ENCODE peak calls at places on chromosomes 4 and X, in six cellular contexts. One of them, this sample, is unnamed.

GRCh38 chr4:87032884-87033533 is 98.2 kb downstream of the AFF1 start:
- DNase-seq in A549: no peak
- DNase-seq in IMR-90: peak
- DNase-seq in stomach: no peak
- DNase-seq in heart left ventricle: no peak
- DNase-seq in HepG2: peak
- DNase-seq in this sample: no peak

GRCh38 chr4:122003335-122003734 is 51.5 kb upstream of the TRPC3 start:
- DNase-seq in A549: peak
- DNase-seq in IMR-90: no peak
- DNase-seq in stomach: no peak
- DNase-seq in heart left ventricle: no peak
- DNase-seq in HepG2: peak
- DNase-seq in this sample: no peak

GRCh38 chr4:68905598-68906237 is 45.9 kb downstream of the UGT2A3 start:
- DNase-seq in A549: no peak
- DNase-seq in IMR-90: no peak
- DNase-seq in stomach: peak
- DNase-seq in heart left ventricle: no peak
- DNase-seq in HepG2: no peak
- DNase-seq in this sample: no peak

GRCh38 chr4:107248571-107248970 is 212.5 kb upstream of the DKK2 start:
- DNase-seq in A549: no peak
- DNase-seq in IMR-90: peak
- DNase-seq in stomach: no peak
- DNase-seq in heart left ventricle: no peak
- DNase-seq in HepG2: no peak
- DNase-seq in this sample: no peak

GRCh38 chrX:136353519-136354095 is 52.8 kb downstream of the ADGRG4 start:
- DNase-seq in A549: no peak
- DNase-seq in IMR-90: no peak
- DNase-seq in stomach: no peak
- DNase-seq in heart left ventricle: no peak
- DNase-seq in HepG2: no peak
- DNase-seq in this sample: no peak

GRCh38 chr4:30269850-30270249 is 450.3 kb upstream of the PCDH7 start:
- DNase-seq in A549: peak
- DNase-seq in IMR-90: no peak
- DNase-seq in stomach: no peak
- DNase-seq in heart left ventricle: no peak
- DNase-seq in HepG2: no peak
- DNase-seq in this sample: no peak

GRCh38 chr4:108902769-108903168 is 139.9 kb upstream of the ETNPPL start:
- DNase-seq in A549: no peak
- DNase-seq in IMR-90: no peak
- DNase-seq in stomach: no peak
- DNase-seq in heart left ventricle: no peak
- DNase-seq in HepG2: no peak
- DNase-seq in this sample: no peak

GRCh38 chrX:107566603-107567262 is 61.6 kb upstream of the PRPS1 start:
- DNase-seq in A549: no peak
- DNase-seq in IMR-90: peak
- DNase-seq in stomach: no peak
- DNase-seq in heart left ventricle: no peak
- DNase-seq in HepG2: no peak
- DNase-seq in this sample: no peak

GRCh38 chr4:54173281-54173912 is 55.7 kb upstream of the PDGFRA start:
- DNase-seq in A549: no peak
- DNase-seq in IMR-90: no peak
- DNase-seq in stomach: no peak
- DNase-seq in heart left ventricle: no peak
- DNase-seq in HepG2: no peak
- DNase-seq in this sample: no peak

GRCh38 chrX:133810925-133811324 is 174.5 kb downstream of the GPC3 start:
- DNase-seq in A549: no peak
- DNase-seq in IMR-90: no peak
- DNase-seq in stomach: no peak
- DNase-seq in heart left ventricle: no peak
- DNase-seq in HepG2: no peak
- DNase-seq in this sample: no peak

GRCh38 chr4:73127839-73128448 is 58.4 kb upstream of the COX18 start:
- DNase-seq in A549: peak
- DNase-seq in IMR-90: peak
- DNase-seq in stomach: no peak
- DNase-seq in heart left ventricle: no peak
- DNase-seq in HepG2: peak
- DNase-seq in this sample: no peak

GRCh38 chr4:37837446-37837845 is 11.0 kb downstream of the PGM2 start:
- DNase-seq in A549: no peak
- DNase-seq in IMR-90: peak
- DNase-seq in stomach: no peak
- DNase-seq in heart left ventricle: no peak
- DNase-seq in HepG2: no peak
- DNase-seq in this sample: no peak

GRCh38 chrX:153469811-153470410 is 465 bp downstream of the HAUS7 start:
- DNase-seq in A549: no peak
- DNase-seq in IMR-90: peak
- DNase-seq in stomach: no peak
- DNase-seq in heart left ventricle: no peak
- DNase-seq in HepG2: no peak
- DNase-seq in this sample: peak

GRCh38 chrX:34654939-34655338 is 2.1 kb downstream of the TMEM47 start:
- DNase-seq in A549: no peak
- DNase-seq in IMR-90: no peak
- DNase-seq in stomach: no peak
- DNase-seq in heart left ventricle: no peak
- DNase-seq in HepG2: no peak
- DNase-seq in this sample: no peak

GRCh38 chr4:74362347-74362746 is 2.6 kb upstream of the EREG start:
- DNase-seq in A549: no peak
- DNase-seq in IMR-90: peak
- DNase-seq in stomach: no peak
- DNase-seq in heart left ventricle: no peak
- DNase-seq in HepG2: no peak
- DNase-seq in this sample: no peak

GRCh38 chr4:168796362-168797106 is 213.5 kb downstream of the CBR4 start:
- DNase-seq in A549: peak
- DNase-seq in IMR-90: peak
- DNase-seq in stomach: peak
- DNase-seq in heart left ventricle: no peak
- DNase-seq in HepG2: peak
- DNase-seq in this sample: peak

GRCh38 chrX:111615227-111615626 is 65.7 kb upstream of the ALG13 start:
- DNase-seq in A549: no peak
- DNase-seq in IMR-90: no peak
- DNase-seq in stomach: no peak
- DNase-seq in heart left ventricle: no peak
- DNase-seq in HepG2: no peak
- DNase-seq in this sample: no peak

GRCh38 chr4:138910914-138911336 is 104.7 kb upstream of the NOCT start:
- DNase-seq in A549: peak
- DNase-seq in IMR-90: peak
- DNase-seq in stomach: peak
- DNase-seq in heart left ventricle: peak
- DNase-seq in HepG2: peak
- DNase-seq in this sample: peak

GRCh38 chr4:122152699-122153328 is 683 bp downstream of the BLTP1 start:
- DNase-seq in A549: peak
- DNase-seq in IMR-90: peak
- DNase-seq in stomach: peak
- DNase-seq in heart left ventricle: peak
- DNase-seq in HepG2: peak
- DNase-seq in this sample: no peak

DNA sequence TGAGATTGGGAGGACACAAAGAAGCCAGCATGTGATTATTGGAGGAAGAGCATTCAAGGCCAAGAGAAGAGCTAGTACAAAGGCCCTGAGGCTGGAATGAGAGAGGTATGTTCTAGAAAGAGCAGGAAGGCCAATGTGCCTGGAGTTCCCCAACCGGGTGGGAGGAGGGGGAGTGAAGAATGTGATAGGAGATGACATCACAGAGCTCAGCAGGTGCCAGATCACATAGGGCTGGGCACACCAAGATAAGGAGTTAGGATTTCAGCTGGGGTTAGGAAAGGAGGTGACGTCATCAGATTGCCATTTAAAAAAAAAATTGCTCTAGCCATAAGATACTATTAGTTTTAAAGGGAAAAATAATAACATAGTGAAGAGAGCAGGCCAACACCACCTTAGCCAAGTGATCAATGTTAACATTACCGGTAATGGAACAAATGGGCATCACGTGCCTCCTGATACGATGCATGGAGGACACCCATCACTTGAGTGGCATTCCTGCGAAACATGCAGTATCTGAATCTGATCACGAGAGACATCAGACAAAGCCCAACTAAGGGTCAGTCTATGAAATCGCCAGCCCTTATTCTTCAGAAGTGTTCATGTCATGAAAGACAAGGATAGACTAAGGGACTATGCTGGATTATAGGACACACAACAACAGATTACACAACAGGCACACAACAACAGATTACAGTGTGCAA is 344.3 kb downstream of the BCOR start:
- DNase-seq in A549: peak
- DNase-seq in IMR-90: peak
- DNase-seq in stomach: peak
- DNase-seq in heart left ventricle: no peak
- DNase-seq in HepG2: no peak
- DNase-seq in this sample: no peak
- TF ChIP-seq POLR2A in A549: no peak
- TF ChIP-seq POLR2A in IMR-90: no peak
- TF ChIP-seq POLR2A in stomach: no peak
- TF ChIP-seq POLR2A in heart left ventricle: no peak
- TF ChIP-seq POLR2A in HepG2: no peak
- TF ChIP-seq POLR2A in this sample: no peak

GRCh38 chr4:141158219-141158618 is 24.9 kb upstream of the RNF150 start:
- DNase-seq in A549: peak
- DNase-seq in IMR-90: peak
- DNase-seq in stomach: no peak
- DNase-seq in heart left ventricle: no peak
- DNase-seq in HepG2: peak
- DNase-seq in this sample: no peak
- H3K4me3 ChIP-seq in A549: no peak
- H3K4me3 ChIP-seq in IMR-90: no peak
- H3K4me3 ChIP-seq in stomach: no peak
- H3K4me3 ChIP-seq in heart left ventricle: no peak
- H3K4me3 ChIP-seq in HepG2: no peak
- H3K4me3 ChIP-seq in this sample: no peak

GRCh38 chr4:116055857-116056827 is 942.7 kb upstream of the NDST4 start:
- DNase-seq in A549: no peak
- DNase-seq in IMR-90: no peak
- DNase-seq in stomach: no peak
- DNase-seq in heart left ventricle: no peak
- DNase-seq in HepG2: no peak
- DNase-seq in this sample: no peak
- H3K27ac ChIP-seq in A549: no peak
- H3K27ac ChIP-seq in IMR-90: no peak
- H3K27ac ChIP-seq in stomach: no peak
- H3K27ac ChIP-seq in heart left ventricle: no peak
- H3K27ac ChIP-seq in HepG2: no peak
- H3K27ac ChIP-seq in this sample: no peak

GRCh38 chrX:48541140-48541814 is 1.8 kb downstream of the TBC1D25 start:
- DNase-seq in A549: no peak
- DNase-seq in IMR-90: no peak
- DNase-seq in stomach: no peak
- DNase-seq in heart left ventricle: no peak
- DNase-seq in HepG2: no peak
- DNase-seq in this sample: no peak

GRCh38 chrX:48540480-48540879 is 966 bp downstream of the TBC1D25 start:
- DNase-seq in A549: no peak
- DNase-seq in IMR-90: no peak
- DNase-seq in stomach: no peak
- DNase-seq in heart left ventricle: no peak
- DNase-seq in HepG2: no peak
- DNase-seq in this sample: no peak

GRCh38 chrX:48538641-48539344 is 721 bp upstream of the TBC1D25 start:
- DNase-seq in A549: no peak
- DNase-seq in IMR-90: no peak
- DNase-seq in stomach: no peak
- DNase-seq in heart left ventricle: no peak
- DNase-seq in HepG2: no peak
- DNase-seq in this sample: no peak

GRCh38 chrX:48539345-48540014 is at the start of gene TBC1D25:
- DNase-seq in A549: peak
- DNase-seq in IMR-90: peak
- DNase-seq in stomach: peak
- DNase-seq in heart left ventricle: peak
- DNase-seq in HepG2: peak
- DNase-seq in this sample: peak

DNA sequence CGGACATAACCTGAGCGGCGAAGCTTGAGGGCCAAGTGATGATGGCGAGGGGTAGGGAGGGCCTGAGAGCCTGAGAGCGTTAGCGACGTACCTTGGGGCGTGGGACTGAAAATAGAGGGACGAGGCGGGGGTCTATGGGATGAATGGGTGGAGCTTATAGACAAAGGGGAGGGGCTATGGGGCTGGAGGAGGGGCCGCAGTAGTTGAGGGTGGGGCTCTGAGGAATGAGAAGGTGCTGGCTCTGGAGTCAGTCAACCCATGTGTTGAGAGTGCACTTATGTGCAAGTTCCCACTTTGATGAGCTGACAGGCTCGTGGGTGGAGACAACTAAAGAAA is 469 bp downstream of the TBC1D25 start:
- DNase-seq in A549: no peak
- DNase-seq in IMR-90: peak
- DNase-seq in stomach: peak
- DNase-seq in heart left ventricle: no peak
- DNase-seq in HepG2: peak
- DNase-seq in this sample: no peak
- TF ChIP-seq POLR2A in A549: no peak
- TF ChIP-seq POLR2A in IMR-90: no peak
- TF ChIP-seq POLR2A in stomach: no peak
- TF ChIP-seq POLR2A in heart left ventricle: no peak
- TF ChIP-seq POLR2A in HepG2: no peak
- TF ChIP-seq POLR2A in this sample: no peak

GRCh38 chr4:151284534-151285245 is 7.7 kb downstream of the PRSS48 start:
- DNase-seq in A549: no peak
- DNase-seq in IMR-90: no peak
- DNase-seq in stomach: no peak
- DNase-seq in heart left ventricle: no peak
- DNase-seq in HepG2: no peak
- DNase-seq in this sample: no peak
- H3K4me3 ChIP-seq in A549: no peak
- H3K4me3 ChIP-seq in IMR-90: no peak
- H3K4me3 ChIP-seq in stomach: no peak
- H3K4me3 ChIP-seq in heart left ventricle: no peak
- H3K4me3 ChIP-seq in HepG2: no peak
- H3K4me3 ChIP-seq in this sample: no peak

This sample was measured in gastrocnemius medialis.